ENCODE peak calls at places on chromosomes 3 and 15, in four cellular contexts. G is lower lobe of right lung, H is psoas muscle, L is tibial artery. O is an unnamed sample.

GRCh38 chr3:43998374-43998840 is 243.3 kb upstream of the TOPAZ1 start:
- DNase-seq in G (peak; percentile 45), L (no peak), H (no peak), O (no peak)

GRCh38 chr3:33331414-33331813 is 54.2 kb downstream of the FBXL2 start:
- DNase-seq in H (no peak), L (no peak), G (no peak), O (no peak)

GRCh38 chr3:52084954-52085730 is 28.8 kb upstream of the DUSP7 start:
- DNase-seq in L (no peak), G (peak; percentile 41), H (peak; percentile 44), O (no peak)

GRCh38 chr3:135982922-135983581 is 17.5 kb downstream of the PPP2R3A start:
- DNase-seq in L (no peak), G (no peak), H (no peak), O (no peak)

GRCh38 chr15:28962851-28963710 is 77.3 kb downstream of the APBA2 start:
- DNase-seq in G (no peak), L (no peak), H (no peak), O (no peak)

GRCh38 chr15:76199106-76200082 is 111.9 kb downstream of the ETFA start:
- DNase-seq in G (no peak), L (peak; percentile 90), H (peak; percentile 93), O (no peak)

GRCh38 chr15:31457161-31457560 is 130.5 kb downstream of the KLF13 start:
- DNase-seq in L (no peak), G (no peak), H (no peak), O (no peak)

GRCh38 chr3:14077310-14077709 is 47.4 kb downstream of the CHCHD4 start:
- DNase-seq in G (no peak), L (no peak), H (no peak), O (no peak)

GRCh38 chr3:22922317-22922716 is 280.8 kb upstream of the UBE2E2 start:
- DNase-seq in H (no peak), L (no peak), G (no peak), O (no peak)

GRCh38 chr3:127008236-127008635 is 25.3 kb downstream of the PLXNA1 start:
- DNase-seq in G (no peak), H (no peak), L (no peak), O (no peak)

GRCh38 chr3:155670320-155670719 is 74.6 kb downstream of the PLCH1 start:
- DNase-seq in L (no peak), G (no peak), H (no peak), O (no peak)

GRCh38 chr3:151011427-151011826 is 38.9 kb upstream of the CLRN1 start:
- DNase-seq in L (no peak), H (no peak), G (no peak), O (no peak)

GRCh38 chr3:166052440-166052839 is 215.2 kb upstream of the BCHE start:
- DNase-seq in H (no peak), G (no peak), L (no peak), O (no peak)
- TF ChIP-seq CTCF in H (no peak), G (no peak), L (no peak), O (no peak)

DNA sequence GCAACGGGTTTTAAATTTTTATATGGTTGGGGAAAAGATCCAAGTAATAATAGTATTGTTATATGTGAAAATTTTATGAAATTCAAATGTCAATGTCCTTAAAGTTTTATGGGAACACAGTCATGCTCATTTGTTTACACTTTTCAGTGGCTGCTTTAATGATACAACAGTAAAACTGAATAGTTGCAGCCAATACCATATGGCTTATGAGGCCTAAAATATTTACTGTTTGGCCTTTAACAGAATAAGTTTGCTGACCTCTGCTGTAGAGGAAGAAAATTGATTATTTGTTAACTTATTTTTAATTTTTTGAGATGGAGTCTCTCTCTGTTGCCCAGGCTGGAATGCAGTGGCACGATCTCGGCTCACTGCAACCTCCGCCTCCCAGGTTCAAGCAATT is 44.7 kb downstream of the USP50 start:
- DNase-seq in H (no peak), G (no peak), L (no peak), O (no peak)
- TF ChIP-seq CTCF in H (no peak), G (no peak), L (no peak), O (no peak)

GRCh38 chr3:129016725-129017530 is 15.8 kb downstream of the EFCC1 start:
- DNase-seq in G (peak; percentile 70), H (peak; percentile 69), L (no peak), O (peak; percentile 79)

GRCh38 chr3:129015388-129016105 is 14.4 kb downstream of the EFCC1 start:
- DNase-seq in G (peak; percentile 61), L (no peak), H (no peak), O (no peak)

GRCh38 chr3:129017531-129017899 is 16.4 kb downstream of the EFCC1 start:
- DNase-seq in G (no peak), H (no peak), L (no peak), O (no peak)

GRCh38 chr3:129014793-129015345 is 13.8 kb downstream of the EFCC1 start:
- DNase-seq in L (no peak), G (no peak), H (no peak), O (no peak)

GRCh38 chr3:129016366-129016724 is 15.2 kb downstream of the EFCC1 start:
- DNase-seq in G (peak; percentile 60), H (no peak), L (no peak), O (no peak)
- TF ChIP-seq CTCF in G (no peak), H (no peak), L (no peak), O (peak; percentile 25)

GRCh38 chr3:105458518-105459215 is 92.0 kb downstream of the ALCAM start:
- DNase-seq in L (no peak), G (no peak), H (no peak), O (no peak)

GRCh38 chr3:105459566-105460290 is 93.0 kb downstream of the ALCAM start:
- DNase-seq in L (no peak), G (no peak), H (no peak), O (no peak)

DNA sequence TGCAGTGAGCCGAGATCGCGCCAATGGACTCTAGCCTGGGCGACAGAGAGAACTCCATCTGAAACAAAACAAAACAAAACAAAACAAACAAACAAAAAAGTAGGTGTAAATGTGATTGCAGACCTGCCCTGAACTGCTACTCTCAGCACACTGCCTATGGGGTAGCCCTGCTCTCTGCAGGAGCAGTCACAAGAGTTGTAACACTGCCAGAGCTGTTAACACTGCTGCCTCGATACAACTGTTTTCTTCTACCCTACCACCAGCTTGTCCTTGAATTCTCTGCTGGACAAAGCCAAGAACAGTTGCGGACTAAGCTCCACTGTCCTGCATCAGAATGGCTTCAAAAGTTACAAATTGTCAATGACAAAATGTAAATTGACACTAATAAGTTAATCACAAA is 89.3 kb downstream of the ALCAM start:
- DNase-seq in G (no peak), L (no peak), H (no peak), O (no peak)
- TF ChIP-seq CTCF in G (no peak), L (no peak), H (no peak), O (no peak)

GRCh38 chr15:58758141-58758540 is 8.6 kb upstream of the ADAM10 start:
- DNase-seq in H (no peak), L (no peak), G (no peak), O (no peak)
- TF ChIP-seq CTCF in H (no peak), L (no peak), G (peak; percentile 23), O (peak; percentile 51)

GRCh38 chr15:81282911-81283310 is 41.0 kb downstream of the STARD5 start:
- DNase-seq in H (no peak), L (peak; percentile 63), G (no peak), O (no peak)
- TF ChIP-seq CTCF in H (no peak), L (no peak), G (no peak), O (no peak)